ENCODE peak calls at places on chromosomes 13 and 19, in five cellular contexts. U is lower lobe of right lung; M is left ventricle myocardium inferior; I is naive thymus-derived CD4-positive, alpha-beta T cell; B is pancreas. G is an unnamed sample.

GRCh38 chr19:42229855-42230331 is 9.8 kb downstream of the ZNF526 start:
- DNase-seq in B (no peak), U (no peak), I (no peak), M (no peak), G (peak; percentile 63)

GRCh38 chr19:4976412-4977298 is 7.7 kb downstream of the KDM4B start:
- DNase-seq in U (peak; percentile 88), I (no peak), M (peak; percentile 72), B (no peak), G (peak; percentile 92)

GRCh38 chr19:18460900-18461299 is 23.0 kb upstream of the ISYNA1 start:
- DNase-seq in M (no peak), I (no peak), U (no peak), B (no peak), G (no peak)

GRCh38 chr13:28237944-28238343 is 99.6 kb downstream of the PAN3 start:
- DNase-seq in M (no peak), I (no peak), B (no peak), U (no peak), G (no peak)

GRCh38 chr19:5354403-5354802 is 13.8 kb upstream of the PTPRS start:
- DNase-seq in M (no peak), U (no peak), B (no peak), I (no peak), G (peak; percentile 48)

GRCh38 chr19:19209372-19209771 is 2.4 kb upstream of the NCAN start:
- DNase-seq in U (no peak), B (no peak), I (no peak), M (no peak), G (no peak)

GRCh38 chr13:65841156-65841555 is 1389.0 kb downstream of the PCDH9 start:
- DNase-seq in U (no peak), I (no peak), M (no peak), B (no peak), G (no peak)

GRCh38 chr19:48845384-48845783 is 9.1 kb upstream of the HSD17B14 start:
- DNase-seq in B (no peak), M (no peak), I (no peak), U (no peak), G (no peak)

GRCh38 chr19:34368338-34368737 is 3.3 kb downstream of the GPI start:
- DNase-seq in U (no peak), M (no peak), I (no peak), B (no peak), G (no peak)

GRCh38 chr13:99384468-99384867 is 77.3 kb upstream of the GPR183 start:
- DNase-seq in B (no peak), M (no peak), U (no peak), I (peak; percentile 84), G (no peak)

GRCh38 chr19:9934132-9934950 is 2.0 kb downstream of the OLFM2 start:
- DNase-seq in B (peak; percentile 92), U (peak; percentile 72), I (peak; percentile 60), M (peak; percentile 68), G (peak; percentile 87)

GRCh38 chr13:33945477-33945876 is 127.5 kb downstream of the RFC3 start:
- DNase-seq in I (no peak), B (no peak), M (no peak), U (no peak), G (no peak)

GRCh38 chr19:30011051-30011578 is 69.1 kb downstream of the URI1 start:
- DNase-seq in B (no peak), M (no peak), U (no peak), I (no peak), G (no peak)

GRCh38 chr19:56139847-56140582 is 1.1 kb upstream of the ZNF444 start:
- DNase-seq in B (no peak), M (no peak), U (no peak), I (no peak), G (no peak)

GRCh38 chr19:35015576-35016351 is 14.5 kb upstream of the SCN1B start:
- DNase-seq in B (no peak), U (no peak), I (no peak), M (no peak), G (no peak)

GRCh38 chr13:100534911-100535310 is 53.7 kb downstream of the GGACT start:
- DNase-seq in I (no peak), B (no peak), U (no peak), M (no peak), G (no peak)

GRCh38 chr13:25796474-25796873 is 255.3 kb downstream of the SHISA2 start:
- DNase-seq in I (no peak), U (no peak), M (no peak), B (no peak), G (no peak)

GRCh38 chr13:32911506-32911905 is 104.7 kb upstream of the KL start:
- DNase-seq in U (no peak), M (no peak), I (peak; percentile 0), B (no peak), G (no peak)

GRCh38 chr13:114002771-114003321 is 29.0 kb upstream of the C13orf46 start:
- DNase-seq in B (no peak), I (no peak), U (peak; percentile 21), M (peak; percentile 10), G (peak; percentile 61)

GRCh38 chr19:12098040-12098439 is 33.5 kb downstream of the ZNF844 start:
- DNase-seq in U (no peak), M (no peak), I (no peak), B (no peak), G (no peak)

GRCh38 chr19:12092065-12092867 is 27.7 kb downstream of the ZNF844 start:
- DNase-seq in I (no peak), U (peak; percentile 92), M (peak; percentile 88), B (peak; percentile 90), G (peak; percentile 95)

GRCh38 chr19:12090807-12091206 is 26.3 kb downstream of the ZNF844 start:
- DNase-seq in I (peak; percentile 18), M (peak; percentile 57), U (peak; percentile 71), B (peak; percentile 73), G (no peak)

GRCh38 chr19:12095111-12095790 is 30.7 kb downstream of the ZNF844 start:
- DNase-seq in U (no peak), B (no peak), I (no peak), M (no peak), G (no peak)

DNA sequence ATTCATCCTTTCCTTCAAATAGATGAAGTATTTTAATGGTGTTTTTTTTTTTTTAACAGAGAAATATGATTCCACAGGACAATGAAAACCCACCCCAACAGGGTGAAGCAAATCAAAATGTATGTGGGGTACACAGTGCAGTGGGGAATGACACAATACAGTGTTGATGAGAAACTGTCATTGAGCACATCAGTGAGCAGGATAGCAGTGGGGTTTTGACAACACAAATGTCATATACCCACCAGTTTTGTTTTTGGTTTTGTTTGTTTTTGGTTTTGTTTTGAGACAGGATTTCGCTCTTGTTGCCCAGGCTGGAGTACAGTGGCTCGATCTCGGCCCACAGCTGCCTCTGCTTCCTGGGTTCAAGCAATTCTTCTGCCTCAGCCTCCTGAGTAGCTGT is 29.2 kb downstream of the ZNF844 start:
- DNase-seq in U (no peak), B (no peak), M (no peak), I (no peak), G (no peak)
- H3K4me3 ChIP-seq in U (no peak overlapping the region), B (no peak overlapping the region), M (no peak overlapping the region), I (no peak overlapping the region), G (no peak overlapping the region)

GRCh38 chr19:7654401-7654800 is 14.4 kb upstream of the RETN start:
- DNase-seq in I (no peak), M (no peak), U (no peak), B (no peak), G (no peak)
- H3K27ac ChIP-seq in I (no peak overlapping the region), M (no peak overlapping the region), U (peak overlapping the region; percentile 74), B (no peak overlapping the region), G (no peak overlapping the region)

GRCh38 chr13:101917475-101917810 is 465.0 kb downstream of the ITGBL1 start:
- DNase-seq in M (no peak), U (no peak), I (no peak), B (no peak), G (no peak)

GRCh38 chr13:101916108-101916757 is 463.8 kb downstream of the ITGBL1 start:
- DNase-seq in U (no peak), B (peak; percentile 66), I (no peak), M (peak; percentile 38), G (peak; percentile 73)

GRCh38 chr13:101919541-101920306 is 467.2 kb downstream of the ITGBL1 start:
- DNase-seq in M (peak; percentile 27), I (no peak), B (no peak), U (no peak), G (no peak)

GRCh38 chr13:101916758-101917474 is 464.4 kb downstream of the ITGBL1 start:
- DNase-seq in B (no peak), U (no peak), I (no peak), M (no peak), G (no peak)

DNA sequence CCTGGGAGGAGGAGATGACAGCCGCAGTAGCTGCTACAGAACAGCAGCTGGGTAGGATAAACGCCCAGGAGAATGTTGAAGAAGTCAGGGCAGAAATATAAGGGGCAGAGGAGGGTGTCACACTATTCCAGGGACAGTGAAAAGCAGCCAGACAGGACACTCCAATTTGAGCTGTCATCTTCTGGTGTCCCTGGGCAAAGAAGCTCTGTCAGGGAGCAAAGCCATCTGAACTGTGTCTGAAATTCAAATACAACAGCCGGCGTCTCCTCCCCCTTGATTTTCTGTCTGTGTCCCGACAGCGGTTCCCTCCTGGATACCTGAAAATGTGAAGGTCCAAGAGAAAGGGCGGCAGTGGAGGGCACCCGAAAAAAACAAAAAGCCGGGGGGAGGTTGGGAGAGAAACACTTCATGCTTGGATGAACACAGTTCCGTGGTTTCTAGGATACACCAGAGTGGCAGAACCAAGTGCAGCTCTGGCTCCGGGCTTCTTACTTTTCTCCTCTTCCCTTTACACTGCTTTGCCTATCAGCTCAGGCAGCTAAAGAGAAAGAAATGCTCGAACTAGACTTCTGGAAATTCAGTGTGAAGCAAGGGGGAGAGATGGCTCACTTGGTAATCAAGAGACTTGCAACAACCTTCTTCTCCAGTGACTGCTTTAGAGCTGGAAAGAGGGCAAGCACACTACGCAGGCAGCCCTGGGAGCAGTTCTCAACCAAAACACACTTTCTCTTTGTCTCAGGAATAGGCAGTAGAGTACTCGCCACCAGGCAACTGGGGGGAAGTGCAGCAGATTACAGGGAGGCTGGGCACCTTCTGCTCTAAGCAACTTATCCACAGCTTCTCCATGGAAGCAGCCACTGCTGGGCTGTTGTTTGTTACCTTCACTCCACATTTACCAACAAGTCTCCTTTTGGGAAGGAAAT is 465.6 kb downstream of the ITGBL1 start:
- DNase-seq in U (no peak), M (no peak), B (no peak), I (no peak), G (no peak)
- H3K4me3 ChIP-seq in U (no peak overlapping the region), M (peak overlapping the region; percentile 67), B (no peak overlapping the region), I (no peak overlapping the region), G (no peak overlapping the region)

GRCh38 chr19:642755-643727 is 3.4 kb downstream of the FGF22 start:
- DNase-seq in M (no peak), U (no peak), B (no peak), I (no peak), G (no peak)
- H3K27ac ChIP-seq in M (no peak overlapping the region), U (no peak overlapping the region), B (no peak overlapping the region), I (no peak overlapping the region), G (no peak overlapping the region)

GRCh38 chr19:14383556-14383897 is 2.3 kb downstream of the ADGRE5 start:
- DNase-seq in M (peak; percentile 65), I (no peak), B (no peak), U (no peak), G (no peak)
- H3K4me3 ChIP-seq in M (peak overlapping the region; percentile 82), I (peak overlapping the region; percentile 95), B (no peak overlapping the region), U (peak overlapping the region; percentile 83), G (peak overlapping the region; percentile 50)